ENCODE peak calls at places on chromosomes 13 and 19, in four cellular contexts. Y is pancreas; T is heart right ventricle; L is CD8-positive, alpha-beta T cell. K is an unnamed sample.

GRCh38 chr13:47932953-47933687 is 68.0 kb downstream of the SUCLA2 start:
- ATAC-seq in T (no peak), L (no peak), Y (no peak), K (no peak)

GRCh38 chr19:15540435-15540834 is 32.1 kb downstream of the CYP4F22 start:
- ATAC-seq in Y (no peak), T (no peak), L (no peak), K (no peak)

GRCh38 chr13:30982506-30982905 is 50.0 kb downstream of the TEX26 start:
- ATAC-seq in T (no peak), Y (no peak), L (no peak), K (no peak)

GRCh38 chr13:100658363-100658762 is 16.2 kb downstream of the TMTC4 start:
- ATAC-seq in Y (no peak), L (no peak), T (no peak), K (no peak)

GRCh38 chr13:24894277-24894971 is 130.5 kb downstream of the RNF17 start:
- ATAC-seq in T (peak; percentile 26), L (no peak), Y (no peak), K (no peak)

GRCh38 chr19:37931941-37932655 is 25.1 kb downstream of the SIPA1L3 start:
- ATAC-seq in Y (peak; percentile 82), T (no peak), L (no peak), K (peak; percentile 34)

GRCh38 chr13:85693889-85694511 is 105.2 kb downstream of the SLITRK6 start:
- ATAC-seq in Y (no peak), T (no peak), L (no peak), K (no peak)

GRCh38 chr13:114119196-114119595 is 13.2 kb downstream of the RASA3 start:
- ATAC-seq in Y (peak; percentile 55), T (no peak), L (no peak), K (peak; percentile 82)

GRCh38 chr19:17448190-17448967 is at the start of gene TMEM221:
- ATAC-seq in Y (peak; percentile 73), T (peak; percentile 64), L (peak; percentile 81), K (peak; percentile 85)

GRCh38 chr19:56161534-56161933 is 14.3 kb upstream of the GALP start:
- ATAC-seq in L (no peak), T (no peak), Y (peak; percentile 38), K (no peak)

GRCh38 chr19:6279620-6279930 is 200 bp downstream of the MLLT1 start:
- ATAC-seq in L (peak; percentile 51), Y (no peak), T (no peak), K (peak; percentile 44)

GRCh38 chr13:59701261-59701660 is 462.5 kb downstream of the DIAPH3 start:
- ATAC-seq in T (no peak), L (no peak), Y (no peak), K (no peak)

GRCh38 chr19:37932985-37933953 is 26.3 kb downstream of the SIPA1L3 start:
- ATAC-seq in T (peak; percentile 61), Y (no peak), L (no peak), K (no peak)

GRCh38 chr13:24153979-24154378 is 6.5 kb upstream of the SPATA13 start:
- ATAC-seq in L (no peak), Y (peak; percentile 82), T (no peak), K (no peak)

GRCh38 chr19:32646556-32646955 is 28.4 kb downstream of the ANKRD27 start:
- ATAC-seq in T (no peak), Y (no peak), L (no peak), K (no peak)

GRCh38 chr19:48064509-48064908 is 20.6 kb upstream of the CABP5 start:
- ATAC-seq in T (no peak), Y (no peak), L (no peak), K (no peak)

DNA sequence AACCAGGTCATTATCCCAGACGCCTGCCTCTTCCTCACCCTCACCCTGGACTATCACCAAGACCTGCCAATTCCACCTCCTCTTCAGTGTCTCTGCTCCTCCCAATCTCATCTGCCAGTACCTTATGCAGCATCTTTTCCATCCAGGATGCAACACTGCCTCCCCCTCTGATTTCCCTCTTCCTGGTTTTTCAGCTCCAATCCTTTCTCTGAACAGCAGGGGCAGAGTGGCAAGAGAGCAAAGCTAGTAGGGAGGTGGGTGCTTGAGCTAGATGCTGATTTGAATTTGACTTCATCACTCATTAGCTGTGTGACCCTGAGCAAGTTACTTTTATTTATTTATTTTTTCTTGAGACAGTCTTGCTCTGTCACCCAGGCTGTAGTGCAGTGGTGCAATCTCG is 25.6 kb upstream of the CABP5 start:
- ATAC-seq in L (no peak), T (no peak), Y (no peak), K (no peak)
- TF ChIP-seq CTCF in L (no peak), T (no peak), Y (no peak), K (no peak)

GRCh38 chr13:77028202-77028601 is 1.2 kb upstream of the FBXL3 start:
- ATAC-seq in Y (no peak), T (peak; percentile 42), L (no peak), K (no peak)
- H3K4me1 ChIP-seq in Y (peaks cover 18% of the 10 kb centered on the region), T (peaks cover 30% of the 10 kb centered on the region), L (peaks cover 28% of the 10 kb centered on the region), K (peaks cover 4% of the 10 kb centered on the region)

GRCh38 chr13:110438776-110439175 is 122.7 kb downstream of the RAB20 start:
- ATAC-seq in L (no peak), Y (no peak), T (no peak), K (no peak)
- H3K36me3 ChIP-seq in L (no peaks in the 10 kb centered on the region), Y (no peaks in the 10 kb centered on the region), T (peaks cover 95% of the 10 kb centered on the region), K (peaks cover 89% of the 10 kb centered on the region)

GRCh38 chr13:51066091-51066831 is 44.8 kb downstream of the C13orf42 start:
- ATAC-seq in T (peak; percentile 78), L (no peak), Y (no peak), K (peak; percentile 27)

GRCh38 chr13:51068501-51068900 is 42.6 kb downstream of the C13orf42 start:
- ATAC-seq in L (no peak), T (no peak), Y (no peak), K (no peak)

GRCh38 chr13:51067376-51068125 is 43.5 kb downstream of the C13orf42 start:
- ATAC-seq in L (no peak), Y (no peak), T (no peak), K (no peak)

GRCh38 chr13:51071493-51071892 is 39.6 kb downstream of the C13orf42 start:
- ATAC-seq in T (no peak), L (no peak), Y (no peak), K (no peak)

DNA sequence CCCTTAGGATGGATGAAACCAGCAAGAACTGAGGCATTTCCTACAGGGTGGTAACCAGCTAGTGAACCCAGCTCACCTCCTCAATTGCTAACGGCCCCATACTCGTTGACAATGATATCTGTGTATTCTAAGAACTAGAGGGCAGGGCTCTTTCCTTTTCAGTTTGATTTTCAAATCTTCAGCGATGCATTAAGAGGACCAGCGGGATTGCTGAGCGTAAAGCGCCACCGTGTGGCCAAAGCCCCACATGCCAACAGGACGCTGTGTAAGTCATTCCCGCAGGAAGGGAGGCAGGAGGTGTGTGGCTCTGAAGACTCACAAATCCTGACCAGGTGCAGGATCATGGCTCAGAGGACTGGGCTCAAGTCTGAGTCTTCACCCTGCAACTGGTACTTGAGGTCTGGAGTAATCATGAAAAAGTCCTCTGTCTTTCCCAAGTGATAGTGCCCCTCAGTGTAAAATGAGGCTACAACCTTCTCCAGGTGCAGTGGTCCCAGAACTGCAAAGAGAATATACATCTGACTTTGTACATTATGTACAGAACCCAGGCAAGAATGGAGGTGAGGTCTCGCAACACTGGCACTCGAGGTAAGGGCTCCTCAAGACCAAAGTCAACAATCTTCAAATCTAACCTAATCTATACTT is 40.9 kb downstream of the C13orf42 start:
- ATAC-seq in L (peak; percentile 90), T (peak; percentile 79), Y (peak; percentile 95), K (peak; percentile 71)
- TF ChIP-seq CTCF in L (peak; percentile 94), T (peak; percentile 93), Y (peak; percentile 93), K (peak; percentile 94)

GRCh38 chr19:51119675-51120074 is 5.0 kb upstream of the SIGLEC9 start:
- ATAC-seq in Y (no peak), T (no peak), L (no peak), K (no peak)
- H3K4me1 ChIP-seq in Y (no peaks in the 10 kb centered on the region), T (no peaks in the 10 kb centered on the region), L (peaks cover 73% of the 10 kb centered on the region), K (no peaks in the 10 kb centered on the region)

GRCh38 chr19:10143700-10144099 is 24.0 kb upstream of the EIF3G start:
- ATAC-seq in Y (no peak), L (no peak), T (no peak), K (no peak)

GRCh38 chr19:10145031-10145430 is 25.3 kb upstream of the EIF3G start:
- ATAC-seq in Y (no peak), L (no peak), T (no peak), K (no peak)

GRCh38 chr19:10142701-10143375 is 23.1 kb upstream of the EIF3G start:
- ATAC-seq in L (peak; percentile 94), Y (no peak), T (no peak), K (no peak)

GRCh38 chr19:10149427-10149826 is 29.7 kb upstream of the EIF3G start:
- ATAC-seq in T (no peak), L (no peak), Y (no peak), K (no peak)

DNA sequence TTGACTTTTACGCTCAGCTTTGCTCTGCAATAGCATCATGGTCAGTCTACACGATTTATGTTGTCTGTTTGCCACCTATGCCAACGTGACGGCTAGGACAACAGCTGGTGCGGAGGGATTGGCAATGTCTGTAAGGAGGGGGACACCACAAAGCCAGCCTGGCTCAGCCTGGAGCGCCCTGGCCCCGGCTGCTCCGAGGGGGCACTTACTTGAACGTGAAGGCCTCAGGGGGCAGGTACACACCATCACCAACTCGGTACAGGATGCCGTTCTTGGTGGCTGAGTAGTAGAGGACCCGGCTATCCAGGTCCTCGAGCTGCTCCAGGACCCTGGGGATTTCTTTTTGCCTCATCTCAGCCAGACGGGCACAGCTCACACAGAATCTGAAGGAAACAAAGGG is 26.4 kb upstream of the EIF3G start:
- ATAC-seq in L (no peak), T (no peak), Y (no peak), K (no peak)
- H3K36me3 ChIP-seq in L (peaks cover 50% of the 10 kb centered on the region), T (peaks cover 99% of the 10 kb centered on the region), Y (peaks cover 56% of the 10 kb centered on the region), K (peaks cover 100% of the 10 kb centered on the region)

DNA sequence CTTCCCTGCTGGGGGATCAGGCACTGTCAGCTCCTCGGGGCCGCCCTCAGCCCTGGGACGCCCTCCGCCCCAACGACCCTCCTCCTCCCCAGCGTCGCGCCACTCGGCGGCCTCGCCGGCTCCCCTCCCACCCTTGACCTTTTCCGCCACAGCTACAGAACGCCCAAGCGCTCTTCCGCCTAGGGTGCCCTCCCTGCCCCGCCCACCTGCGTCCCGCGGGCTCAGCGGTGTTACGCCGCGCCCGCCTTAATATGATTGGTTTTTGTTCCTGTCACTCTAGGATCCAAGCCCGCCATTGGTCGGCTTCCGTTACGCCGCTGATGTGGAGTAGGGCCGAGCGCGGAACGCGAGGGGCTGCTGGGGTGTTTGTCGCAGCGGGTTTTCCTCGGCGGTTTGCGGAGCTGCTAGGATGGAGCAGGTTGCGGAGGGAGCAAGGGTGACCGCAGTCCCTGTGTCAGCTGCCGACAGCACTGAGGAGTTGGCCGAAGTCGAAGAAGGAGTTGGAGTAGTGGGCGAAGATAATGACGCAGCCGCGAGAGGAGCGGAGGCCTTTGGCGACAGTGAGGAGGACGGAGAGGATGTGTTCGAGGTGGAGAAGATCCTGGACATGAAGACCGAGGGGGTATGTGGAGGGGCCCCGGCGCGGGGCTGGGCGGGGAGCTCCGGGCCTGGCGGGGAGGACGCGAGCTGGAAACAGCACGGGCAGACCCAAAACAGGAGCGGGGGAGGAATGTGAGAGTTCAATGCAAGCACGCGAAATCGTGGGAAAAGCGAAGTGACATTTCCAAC is at the start of gene MPHOSPH8:
- ATAC-seq in T (peak; percentile 100), L (peak; percentile 95), Y (peak; percentile 99), K (peak; percentile 100)
- TF ChIP-seq CTCF in T (no peak), L (no peak), Y (no peak), K (no peak)

GRCh38 chr13:110366733-110367132 is 59.6 kb downstream of the COL4A2 start:
- ATAC-seq in T (no peak), L (no peak), Y (no peak), K (no peak)
- H3K4me1 ChIP-seq in T (peaks cover 43% of the 10 kb centered on the region), L (no peaks in the 10 kb centered on the region), Y (no peaks in the 10 kb centered on the region), K (peaks cover 84% of the 10 kb centered on the region)

K was measured in gastroesophageal sphincter.